ENCODE peak calls at places on chromosomes 2 and 18, in six cellular contexts. M is NAMALWA; R is lower leg skin; P is mesendoderm; S is foreskin fibroblast; D is stimulated activated CD4-positive, alpha-beta T cell treated with anti-CD3 and anti-CD28 coated beads, Interleukin-12 subunit alpha, Interleukin-12 subunit beta, amount 100 ng/mL, for 48 hours. H is an unnamed sample.

GRCh38 chr2:135561925-135562324 is 30.6 kb downstream of the R3HDM1 start:
- DNase-seq in M (no peak), R (no peak), P (no peak), S (no peak), D (no peak), H (no peak)

GRCh38 chr2:233449071-233449901 is 95.0 kb downstream of the DGKD start:
- DNase-seq in M (peak), R (no peak), P (peak), S (peak), D (no peak), H (no peak)

GRCh38 chr18:805008-805754 is 6.9 kb downstream of the YES1 start:
- DNase-seq in M (no peak), R (no peak), P (no peak), S (no peak), D (no peak), H (peak)

GRCh38 chr2:70936979-70937811 is 1.5 kb downstream of the ATP6V1B1 start:
- DNase-seq in M (no peak), R (no peak), P (peak), S (no peak), D (no peak), H (no peak)

GRCh38 chr18:49716035-49716434 is 97.3 kb downstream of the ACAA2 start:
- DNase-seq in M (no peak), R (no peak), P (no peak), S (no peak), D (no peak), H (no peak)

GRCh38 chr2:233035426-233036161 is 3.1 kb downstream of the NEU2 start:
- DNase-seq in M (no peak), R (no peak), P (no peak), S (no peak), D (no peak), H (no peak)

GRCh38 chr2:30252723-30253688 is 21.7 kb downstream of the LBH start:
- DNase-seq in M (no peak), R (no peak), P (peak), S (peak), D (no peak), H (no peak)

GRCh38 chr2:98034745-98035144 is 39.0 kb upstream of the TMEM131 start:
- DNase-seq in M (no peak), R (no peak), P (peak), S (no peak), D (no peak), H (no peak)

GRCh38 chr2:61238221-61238620 is 76.2 kb downstream of the C2orf74 start:
- DNase-seq in M (no peak), R (no peak), P (no peak), S (no peak), D (no peak), H (peak)

GRCh38 chr18:6482198-6482977 is 67.7 kb upstream of the L3MBTL4 start:
- DNase-seq in M (peak), R (peak), P (peak), S (peak), D (no peak), H (peak)

GRCh38 chr2:239035361-239035814 is 187.5 kb downstream of the TWIST2 start:
- DNase-seq in M (peak), R (no peak), P (peak), S (no peak), D (peak), H (peak)

GRCh38 chr18:825891-826585 is 14.0 kb upstream of the YES1 start:
- DNase-seq in M (no peak), R (no peak), P (no peak), S (no peak), D (no peak), H (no peak)

GRCh38 chr18:2912357-2913299 is 65.8 kb downstream of the EMILIN2 start:
- DNase-seq in M (no peak), R (no peak), P (no peak), S (no peak), D (no peak), H (no peak)

GRCh38 chr2:57597940-57598339 is 448.7 kb upstream of the VRK2 start:
- DNase-seq in M (no peak), R (no peak), P (no peak), S (no peak), D (no peak), H (no peak)

GRCh38 chr2:127561371-127561770 is 25.9 kb downstream of the MYO7B start:
- DNase-seq in M (no peak), R (no peak), P (no peak), S (no peak), D (no peak), H (no peak)

GRCh38 chr18:51211552-51211951 is 14.1 kb upstream of the MEX3C start:
- DNase-seq in M (no peak), R (peak), P (no peak), S (peak), D (peak), H (peak)

GRCh38 chr2:174901075-174901474 is 104.1 kb downstream of the CHN1 start:
- DNase-seq in M (peak), R (no peak), P (peak), S (peak), D (peak), H (no peak)

GRCh38 chr18:72830109-72830508 is 37.7 kb downstream of the NETO1 start:
- DNase-seq in M (peak), R (no peak), P (peak), S (peak), D (no peak), H (peak)

GRCh38 chr2:55033076-55033742 is 17.0 kb downstream of the RTN4 start:
- DNase-seq in M (no peak), R (no peak), P (no peak), S (no peak), D (no peak), H (peak)

GRCh38 chr2:172096661-172097547 is 5.8 kb downstream of the DLX2 start:
- DNase-seq in M (no peak), R (no peak), P (peak), S (peak), D (no peak), H (peak)

GRCh38 chr2:131040661-131041401 is 52.4 kb downstream of the FAM168B start:
- DNase-seq in M (no peak), R (no peak), P (peak), S (no peak), D (no peak), H (no peak)

GRCh38 chr2:189548686-189549439 is 31.7 kb downstream of the SLC40A1 start:
- DNase-seq in M (no peak), R (no peak), P (no peak), S (no peak), D (no peak), H (no peak)

H was measured in GM20000.